ENCODE peak calls at places on chromosomes 6 and 20, in six cellular contexts. One of them, this sample, is unnamed.

GRCh38 chr6:13234130-13234529 is 94.2 kb downstream of the TBC1D7 start:
- DNase-seq in right cardiac atrium: no peak
- DNase-seq in posterior cingulate gyrus: no peak
- DNase-seq in stomach: no peak
- DNase-seq in naive thymus-derived CD8-positive, alpha-beta T cell: no peak
- DNase-seq in nucleus accumbens: no peak
- DNase-seq in this sample: no peak

GRCh38 chr6:53328375-53328774 is 20.4 kb downstream of the ELOVL5 start:
- DNase-seq in right cardiac atrium: no peak
- DNase-seq in posterior cingulate gyrus: no peak
- DNase-seq in stomach: no peak
- DNase-seq in naive thymus-derived CD8-positive, alpha-beta T cell: no peak
- DNase-seq in nucleus accumbens: no peak
- DNase-seq in this sample: no peak

GRCh38 chr6:14074723-14075503 is 42.7 kb upstream of the CD83 start:
- DNase-seq in right cardiac atrium: no peak
- DNase-seq in posterior cingulate gyrus: no peak
- DNase-seq in stomach: no peak
- DNase-seq in naive thymus-derived CD8-positive, alpha-beta T cell: no peak
- DNase-seq in nucleus accumbens: no peak
- DNase-seq in this sample: no peak

GRCh38 chr6:129793447-129793846 is 67.7 kb downstream of the TMEM244 start:
- DNase-seq in right cardiac atrium: no peak
- DNase-seq in posterior cingulate gyrus: no peak
- DNase-seq in stomach: no peak
- DNase-seq in naive thymus-derived CD8-positive, alpha-beta T cell: no peak
- DNase-seq in nucleus accumbens: no peak
- DNase-seq in this sample: no peak

GRCh38 chr6:112384511-112384910 is 37.4 kb downstream of the RFPL4B start:
- DNase-seq in right cardiac atrium: no peak
- DNase-seq in posterior cingulate gyrus: no peak
- DNase-seq in stomach: no peak
- DNase-seq in naive thymus-derived CD8-positive, alpha-beta T cell: no peak
- DNase-seq in nucleus accumbens: no peak
- DNase-seq in this sample: no peak

GRCh38 chr6:121055572-121056163 is 278.6 kb downstream of the TBC1D32 start:
- DNase-seq in right cardiac atrium: no peak
- DNase-seq in posterior cingulate gyrus: no peak
- DNase-seq in stomach: no peak
- DNase-seq in naive thymus-derived CD8-positive, alpha-beta T cell: no peak
- DNase-seq in nucleus accumbens: no peak
- DNase-seq in this sample: no peak

GRCh38 chr20:15561707-15562106 is 1011.5 kb downstream of the KIF16B start:
- DNase-seq in right cardiac atrium: no peak
- DNase-seq in posterior cingulate gyrus: no peak
- DNase-seq in stomach: no peak
- DNase-seq in naive thymus-derived CD8-positive, alpha-beta T cell: no peak
- DNase-seq in nucleus accumbens: peak; percentile 23
- DNase-seq in this sample: no peak

GRCh38 chr6:17472653-17473183 is 79.3 kb downstream of the CAP2 start:
- DNase-seq in right cardiac atrium: no peak
- DNase-seq in posterior cingulate gyrus: no peak
- DNase-seq in stomach: no peak
- DNase-seq in naive thymus-derived CD8-positive, alpha-beta T cell: no peak
- DNase-seq in nucleus accumbens: no peak
- DNase-seq in this sample: no peak

GRCh38 chr6:169026175-169026574 is 227.5 kb downstream of the THBS2 start:
- DNase-seq in right cardiac atrium: no peak
- DNase-seq in posterior cingulate gyrus: no peak
- DNase-seq in stomach: no peak
- DNase-seq in naive thymus-derived CD8-positive, alpha-beta T cell: no peak
- DNase-seq in nucleus accumbens: no peak
- DNase-seq in this sample: no peak

GRCh38 chr20:60638430-60639098 is 613.5 kb upstream of the CDH4 start:
- DNase-seq in right cardiac atrium: no peak
- DNase-seq in posterior cingulate gyrus: no peak
- DNase-seq in stomach: no peak
- DNase-seq in naive thymus-derived CD8-positive, alpha-beta T cell: no peak
- DNase-seq in nucleus accumbens: no peak
- DNase-seq in this sample: no peak